ENCODE peak calls at places on chromosome 1, in eight cellular contexts. C is keratinocyte, M is tibial artery, Z is body of pancreas, S is brain microvascular endothelial cell, X is dorsolateral prefrontal cortex, W is stomach, T is fibroblast of pulmonary artery. K is an unnamed sample.

GRCh38 chr1:210292276-210292851 is 36.3 kb upstream of the HHAT start:
- DNase-seq in C (no peak), T (peak), X (peak), W (peak), Z (peak), M (peak), S (no peak), K (no peak)

GRCh38 chr1:194369060-194369459 is 1182.6 kb upstream of the B3GALT2 start:
- DNase-seq in S (no peak), X (no peak), Z (no peak), T (no peak), C (no peak), M (no peak), W (no peak), K (no peak)

GRCh38 chr1:205532026-205532891 is 27.8 kb downstream of the CDK18 start:
- DNase-seq in T (no peak), Z (no peak), X (no peak), C (no peak), W (no peak), M (no peak), S (no peak), K (no peak)

GRCh38 chr1:228059536-228060457 is 22.7 kb upstream of the ARF1 start:
- DNase-seq in T (peak), Z (peak), M (no peak), X (peak), W (peak), C (peak), S (no peak), K (peak)

GRCh38 chr1:160546942-160547341 is 23.9 kb upstream of the SLAMF6 start:
- DNase-seq in W (no peak), T (no peak), S (no peak), X (no peak), Z (no peak), M (peak), C (no peak), K (no peak)

GRCh38 chr1:193264313-193265065 is 78.1 kb upstream of the B3GALT2 start:
- DNase-seq in M (no peak), S (peak), Z (no peak), W (no peak), C (no peak), T (peak), X (no peak), K (peak)

GRCh38 chr1:44947060-44947773 is 39.2 kb downstream of the EIF2B3 start:
- DNase-seq in C (no peak), W (no peak), M (peak), S (peak), T (peak), Z (peak), X (no peak), K (peak)

GRCh38 chr1:233635765-233636502 is 22.0 kb downstream of the KCNK1 start:
- DNase-seq in W (peak), T (peak), S (peak), X (no peak), M (no peak), Z (no peak), C (no peak), K (no peak)

GRCh38 chr1:27690205-27690604 is 18.2 kb upstream of the IFI6 start:
- DNase-seq in W (no peak), S (no peak), M (no peak), T (no peak), X (no peak), C (no peak), Z (no peak), K (no peak)

GRCh38 chr1:9703681-9704080 is 52.1 kb downstream of the PIK3CD start:
- DNase-seq in S (no peak), C (no peak), T (no peak), M (no peak), X (no peak), Z (no peak), W (no peak), K (no peak)

DNA sequence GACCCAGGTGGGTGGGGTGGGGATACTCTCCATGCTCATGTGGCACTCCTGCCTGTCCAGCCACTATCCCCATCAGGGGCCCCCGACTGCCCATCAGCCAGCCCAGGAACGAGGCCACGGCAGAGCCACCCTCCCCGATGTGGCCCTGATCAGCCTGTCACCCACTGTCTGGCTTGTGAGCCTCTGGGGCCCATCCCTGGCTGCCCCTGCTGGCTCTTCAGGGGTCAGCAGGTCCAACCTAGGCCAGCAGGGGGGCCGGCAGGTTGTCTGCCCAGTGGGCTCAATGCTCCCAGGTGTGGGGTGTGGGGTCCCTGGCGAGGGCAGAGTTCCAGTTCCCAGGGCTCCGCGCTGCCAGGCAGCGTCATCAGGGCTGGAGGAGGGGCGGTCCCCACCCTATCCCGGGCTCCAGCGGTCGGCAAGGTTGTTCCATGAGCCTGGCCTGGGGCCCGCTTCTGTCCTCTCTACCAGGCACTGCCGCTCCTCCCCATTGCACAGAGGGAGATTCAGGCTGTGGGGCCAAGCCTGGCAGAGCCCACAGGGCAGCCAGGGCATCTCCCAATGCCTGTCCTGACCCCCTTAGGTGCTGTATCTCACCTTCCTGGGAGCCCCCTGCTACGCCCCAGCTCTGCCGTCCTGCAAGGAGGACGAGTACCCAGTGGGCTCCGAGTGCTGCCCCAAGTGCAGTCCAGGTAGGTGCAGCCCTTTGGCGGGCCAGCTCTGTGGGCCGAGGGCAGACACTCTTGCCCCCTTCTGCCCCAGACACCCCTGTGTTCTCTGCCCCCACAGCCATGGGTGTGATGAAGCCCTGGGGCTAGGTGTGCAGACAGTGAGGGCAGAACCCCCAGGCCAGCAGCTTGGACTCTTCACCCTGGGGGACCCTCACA is 1.2 kb downstream of the TNFRSF14 start:
- DNase-seq in M (no peak), X (no peak), T (no peak), Z (no peak), S (no peak), C (no peak), W (peak), K (no peak)
- TF ChIP-seq CTCF in M (no peak), X (no peak), T (no peak), Z (no peak), S (no peak), C (no peak), W (no peak), K (peak)

GRCh38 chr1:212605441-212605976 is 3.1 kb upstream of the ATF3 start:
- DNase-seq in Z (no peak), S (no peak), C (no peak), T (no peak), M (no peak), X (no peak), W (no peak), K (peak)

GRCh38 chr1:212606042-212606733 is 2.4 kb upstream of the ATF3 start:
- DNase-seq in C (no peak), S (no peak), X (no peak), W (no peak), Z (no peak), M (no peak), T (no peak), K (peak)

GRCh38 chr1:212607206-212607923 is 1.2 kb upstream of the ATF3 start:
- DNase-seq in M (peak), X (peak), C (no peak), T (no peak), Z (peak), S (no peak), W (peak), K (no peak)

GRCh38 chr1:212607924-212608208 is 695 bp upstream of the ATF3 start:
- DNase-seq in C (no peak), X (peak), M (no peak), Z (no peak), T (no peak), W (no peak), S (no peak), K (peak)

GRCh38 chr1:212606734-212607205 is 1.8 kb upstream of the ATF3 start:
- DNase-seq in C (no peak), T (no peak), X (peak), M (peak), S (no peak), Z (peak), W (peak), K (no peak)
- H3K4me3 ChIP-seq in C (peak), T (no peak), X (peak), M (peak), S (peak), Z (peak), W (peak), K (no peak)

GRCh38 chr1:155206891-155207577 is 663 bp downstream of the THBS3 start:
- DNase-seq in X (peak), S (peak), M (peak), W (peak), C (no peak), Z (peak), T (peak), K (peak)
- TF ChIP-seq CTCF in X (peak), S (peak), M (peak), W (no peak), C (peak), Z (peak), T (peak), K (peak)

DNA sequence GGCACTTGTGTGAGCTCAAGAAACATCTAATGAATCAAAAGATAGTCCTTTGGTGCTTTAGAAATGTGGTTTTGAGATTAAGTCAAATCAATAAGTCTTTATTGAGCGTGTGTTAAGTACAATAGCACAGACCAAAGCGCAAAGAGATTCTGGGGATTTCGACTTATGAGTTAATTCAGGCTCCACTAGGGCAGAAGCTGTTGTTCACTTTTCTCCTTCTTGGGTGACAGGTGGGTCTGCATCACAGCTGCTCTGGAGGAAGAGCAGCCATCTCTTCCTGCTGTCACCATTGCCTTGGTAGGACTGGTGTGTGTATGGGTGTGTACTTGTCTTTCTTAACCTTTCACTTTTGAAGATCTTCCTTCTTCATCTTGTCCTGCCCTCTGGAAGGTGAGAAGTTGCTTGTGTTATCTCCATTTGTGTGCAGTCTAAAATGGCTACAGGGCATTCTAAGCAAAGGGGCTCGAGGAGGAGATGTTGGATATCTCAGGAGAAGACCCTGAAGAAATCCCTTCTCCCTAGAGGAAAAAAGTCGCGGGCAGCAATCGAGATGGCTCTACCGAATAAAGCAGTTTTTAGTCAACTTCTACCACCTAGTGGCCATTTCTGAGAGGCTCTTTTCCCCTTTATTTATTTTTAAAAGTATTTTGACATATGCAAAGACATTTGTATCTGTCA is 22.9 kb upstream of the DISC1 start:
- DNase-seq in T (peak), M (no peak), S (peak), X (no peak), C (no peak), W (peak), Z (peak), K (peak)
- H3K4me3 ChIP-seq in T (peak), M (peak), S (peak), X (peak), C (peak), W (peak), Z (peak), K (peak)

K was measured in fibroblast of the aortic adventitia.